ENCODE peak calls at places on chromosomes 6 and 20, in six cellular contexts. S is HepG2, X is GM12878, N is A549, O is endothelial cell of umbilical vein, E is K562. G is an unnamed sample.

GRCh38 chr6:73308712-73309533 is 45.2 kb downstream of the DPPA5 start:
- DNase-seq in S (no peak), X (no peak), N (peak), O (peak), E (peak), G (no peak)

GRCh38 chr6:69847507-69847812 is 18.9 kb upstream of the COL19A1 start:
- DNase-seq in S (no peak), X (no peak), N (no peak), O (no peak), E (no peak), G (no peak)

GRCh38 chr20:21100590-21101452 is 5.3 kb downstream of the LINC00237 start:
- DNase-seq in S (no peak), X (no peak), N (no peak), O (peak), E (no peak), G (peak)

GRCh38 chr20:59006167-59006863 is 739 bp downstream of the CTSZ start:
- DNase-seq in S (no peak), X (no peak), N (no peak), O (peak), E (no peak), G (no peak)

GRCh38 chr6:42774201-42774600 is 7.7 kb upstream of the BICRAL start:
- DNase-seq in S (no peak), X (no peak), N (no peak), O (no peak), E (no peak), G (no peak)

GRCh38 chr20:25622450-25623224 is 1.2 kb downstream of the NANP start:
- DNase-seq in S (peak), X (no peak), N (no peak), O (peak), E (no peak), G (no peak)

GRCh38 chr20:45347936-45348809 is at the start of gene SDC4:
- DNase-seq in S (no peak), X (no peak), N (peak), O (peak), E (peak), G (peak)

GRCh38 chr6:1242439-1242838 is 69.5 kb upstream of the FOXQ1 start:
- DNase-seq in S (no peak), X (no peak), N (no peak), O (no peak), E (no peak), G (no peak)

GRCh38 chr20:35332540-35333200 is 40.4 kb upstream of the FAM83C start:
- DNase-seq in S (no peak), X (no peak), N (no peak), O (no peak), E (no peak), G (no peak)

GRCh38 chr6:31125162-31125561 is 4.9 kb upstream of the CDSN start:
- DNase-seq in S (no peak), X (no peak), N (no peak), O (peak), E (no peak), G (no peak)

GRCh38 chr6:136967874-136968752 is 46.0 kb downstream of the SLC35D3 start:
- DNase-seq in S (peak), X (peak), N (peak), O (peak), E (peak), G (peak)

GRCh38 chr6:89483111-89483720 is 50.3 kb downstream of the ANKRD6 start:
- DNase-seq in S (peak), X (no peak), N (no peak), O (no peak), E (no peak), G (no peak)

GRCh38 chr20:48618631-48619030 is 209.2 kb downstream of the PREX1 start:
- DNase-seq in S (no peak), X (no peak), N (no peak), O (no peak), E (no peak), G (no peak)

GRCh38 chr20:52083627-52084232 is 107.8 kb downstream of the ZFP64 start:
- DNase-seq in S (peak), X (no peak), N (peak), O (peak), E (peak), G (peak)

GRCh38 chr6:41376176-41376575 is 40.8 kb downstream of the NCR2 start:
- DNase-seq in S (no peak), X (no peak), N (no peak), O (no peak), E (no peak), G (no peak)

GRCh38 chr6:41373367-41373918 is 38.0 kb downstream of the NCR2 start:
- DNase-seq in S (no peak), X (no peak), N (no peak), O (no peak), E (no peak), G (no peak)

GRCh38 chr6:41375598-41376151 is 40.3 kb downstream of the NCR2 start:
- DNase-seq in S (no peak), X (no peak), N (no peak), O (no peak), E (no peak), G (no peak)

GRCh38 chr6:41373919-41374617 is 38.7 kb downstream of the NCR2 start:
- DNase-seq in S (no peak), X (no peak), N (no peak), O (no peak), E (no peak), G (no peak)

GRCh38 chr6:41374618-41375590 is 39.5 kb downstream of the NCR2 start:
- DNase-seq in S (no peak), X (no peak), N (no peak), O (no peak), E (no peak), G (no peak)
- H3K4me3 ChIP-seq in S (no peak), X (no peak), N (no peak), O (no peak), E (no peak), G (no peak)

GRCh38 chr6:106098383-106099234 is 12.5 kb downstream of the PRDM1 start:
- DNase-seq in S (no peak), X (peak), N (peak), O (peak), E (peak), G (peak)
- TF ChIP-seq MYC in S (no peak), X (no peak), N (no peak), O (no peak), E (no peak), G (no peak)

DNA sequence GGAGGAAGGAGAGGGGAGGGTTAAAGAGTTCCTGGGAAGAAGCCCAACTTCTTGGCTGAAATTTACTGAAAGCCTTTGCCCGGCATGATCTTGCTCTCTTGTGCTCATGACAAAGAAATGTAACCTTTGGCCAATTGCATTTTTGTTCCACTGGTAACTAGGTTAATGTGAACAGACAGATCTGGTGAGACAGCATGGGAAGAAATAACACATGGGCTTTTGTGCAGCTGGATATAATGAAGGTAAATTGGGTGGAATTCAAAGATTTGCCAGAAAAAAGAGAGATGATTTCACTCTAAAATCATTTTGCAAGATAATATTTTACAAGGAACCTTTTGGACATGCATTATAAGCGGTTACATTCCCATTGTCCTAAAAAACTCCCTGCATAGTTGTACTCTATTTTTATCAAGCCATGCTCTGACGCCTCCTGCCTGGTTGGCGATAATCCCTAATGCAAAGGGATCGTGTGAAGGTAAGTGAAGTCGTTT is 161.1 kb upstream of the AGPAT4 start:
- DNase-seq in S (no peak), X (no peak), N (peak), O (peak), E (no peak), G (no peak)
- TF ChIP-seq MAX in S (no peak), X (no peak), N (peak), O (no peak), E (no peak), G (no peak)

DNA sequence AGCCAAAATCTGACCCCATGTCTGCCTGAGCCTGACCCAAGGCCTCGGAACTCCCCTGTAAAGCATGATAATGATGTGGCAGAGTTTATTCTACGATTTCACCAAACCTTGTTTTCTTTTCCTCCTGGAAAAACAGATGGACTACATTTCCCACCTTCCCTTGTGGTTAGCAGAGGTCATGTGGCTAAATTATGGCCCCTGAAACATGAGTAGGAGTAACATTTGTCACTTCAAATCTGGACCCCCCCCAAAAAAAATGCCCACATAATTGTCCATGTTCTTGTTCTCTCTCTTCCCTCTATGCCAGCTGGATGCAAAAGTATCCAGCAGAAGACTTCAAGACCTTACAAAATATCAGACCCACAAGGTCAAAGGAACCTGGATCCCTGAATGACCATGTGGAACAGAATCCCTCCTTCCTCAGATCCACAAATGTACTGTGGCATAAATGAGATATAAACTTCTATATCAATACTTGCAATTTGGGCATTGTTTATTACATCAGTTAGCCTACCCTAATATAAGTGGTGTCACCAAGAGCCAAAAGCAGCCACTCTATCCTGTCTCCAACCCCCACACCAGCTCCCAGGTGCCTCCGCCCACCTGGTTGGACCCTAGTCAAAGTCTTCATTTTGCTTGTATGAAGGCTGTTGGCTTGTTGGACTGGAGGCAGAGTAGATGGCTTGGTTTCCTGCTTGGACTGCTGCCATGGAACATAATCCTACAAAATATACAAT is 1.4 kb downstream of the C20orf96 start:
- DNase-seq in S (no peak), X (no peak), N (no peak), O (peak), E (no peak), G (no peak)
- H3K4me3 ChIP-seq in S (peak), X (peak), N (peak), O (no peak), E (peak), G (peak)